ENCODE peak calls at places on chromosomes 11 and 22, in seven cellular contexts. J is dorsolateral prefrontal cortex; X is stimulated activated CD4-positive, alpha-beta T cell treated with anti-CD3 and anti-CD28 coated beads, Interleukin-2, amount 100 ng/mL, for 48 hours; G is mammary epithelial cell; Y is activated T-cell treated with anti-CD3 and anti-CD28 coated beads for 1 hour; S is right cardiac atrium; H is NCI-H1092. L is an unnamed sample.

GRCh38 chr11:132024587-132025295 is 654.3 kb downstream of the NTM start:
- DNase-seq in H (no peak), S (no peak), X (no peak), Y (no peak), J (no peak), G (peak; percentile 95), L (no peak)

GRCh38 chr11:121741954-121742361 is 289.2 kb upstream of the SORL1-AS1 start:
- DNase-seq in G (no peak), H (no peak), X (no peak), J (peak; percentile 71), Y (no peak), S (peak; percentile 94), L (no peak)

GRCh38 chr11:60991457-60991856 is 20.0 kb downstream of the CD6 start:
- DNase-seq in S (no peak), H (no peak), Y (no peak), J (no peak), X (no peak), G (no peak), L (no peak)

GRCh38 chr22:29704528-29705285 is 15.1 kb upstream of the CABP7 start:
- DNase-seq in X (no peak), S (peak; percentile 60), Y (no peak), J (peak; percentile 85), G (no peak), H (peak; percentile 93), L (no peak)

GRCh38 chr11:11978792-11979486 is 29.5 kb downstream of the DKK3 start:
- DNase-seq in G (no peak), J (no peak), H (peak; percentile 45), X (no peak), S (peak; percentile 95), Y (no peak), L (peak; percentile 54)

GRCh38 chr11:34791725-34792124 is 124.5 kb downstream of the APIP start:
- DNase-seq in G (no peak), H (no peak), X (no peak), S (no peak), J (no peak), Y (no peak), L (no peak)

GRCh38 chr22:27620367-27621154 is 181.0 kb downstream of the MN1 start:
- DNase-seq in Y (no peak), G (peak; percentile 64), J (no peak), X (no peak), S (no peak), H (no peak), L (no peak)

GRCh38 chr11:65574963-65575567 is 788 bp upstream of the EHBP1L1 start:
- DNase-seq in Y (no peak), X (no peak), G (no peak), H (no peak), S (peak; percentile 74), J (no peak), L (no peak)

GRCh38 chr11:73213196-73214143 is 4.6 kb upstream of the P2RY2 start:
- DNase-seq in X (no peak), G (no peak), S (peak; percentile 51), Y (no peak), J (no peak), H (no peak), L (no peak)

GRCh38 chr11:73463359-73463758 is 87.2 kb downstream of the RELT start:
- DNase-seq in X (no peak), H (no peak), J (no peak), Y (no peak), G (peak; percentile 53), S (no peak), L (no peak)

GRCh38 chr22:22706253-22706940 is 62.0 kb downstream of the GGTLC2 start:
- DNase-seq in X (no peak), Y (no peak), H (no peak), G (no peak), S (no peak), J (no peak), L (no peak)

GRCh38 chr11:69385832-69386415 is 92.0 kb downstream of the MYEOV start:
- DNase-seq in H (no peak), J (no peak), Y (no peak), G (no peak), S (no peak), X (no peak), L (no peak)